ENCODE peak calls at places on chromosomes 3 and 15, in seven cellular contexts. One of them, this sample, is unnamed.

GRCh38 chr3:186241910-186242821 is 119.9 kb downstream of the DGKG start:
- DNase-seq in neuronal stem cell: peak
- DNase-seq in trophoblast cell: peak
- DNase-seq in IMR-90: peak
- DNase-seq in H1: peak
- DNase-seq in mesenchymal stem cell: peak
- DNase-seq in mesendoderm: peak
- DNase-seq in this sample: peak

GRCh38 chr3:142215111-142215510 is 10.3 kb downstream of the GK5 start:
- DNase-seq in H1: no peak
- DNase-seq in mesendoderm: no peak
- DNase-seq in mesenchymal stem cell: peak
- DNase-seq in neuronal stem cell: no peak
- DNase-seq in IMR-90: peak
- DNase-seq in trophoblast cell: no peak
- DNase-seq in this sample: no peak

GRCh38 chr3:196611761-196612483 is 27.6 kb upstream of the NRROS start:
- DNase-seq in H1: no peak
- DNase-seq in mesendoderm: peak
- DNase-seq in trophoblast cell: no peak
- DNase-seq in mesenchymal stem cell: no peak
- DNase-seq in IMR-90: no peak
- DNase-seq in neuronal stem cell: no peak
- DNase-seq in this sample: no peak

GRCh38 chr3:71724584-71725278 is 471 bp downstream of the EIF4E3 start:
- DNase-seq in mesenchymal stem cell: peak
- DNase-seq in neuronal stem cell: peak
- DNase-seq in trophoblast cell: no peak
- DNase-seq in mesendoderm: no peak
- DNase-seq in IMR-90: no peak
- DNase-seq in H1: no peak
- DNase-seq in this sample: no peak

GRCh38 chr3:196640501-196640968 is 1.0 kb downstream of the NRROS start:
- DNase-seq in neuronal stem cell: no peak
- DNase-seq in IMR-90: no peak
- DNase-seq in mesenchymal stem cell: no peak
- DNase-seq in trophoblast cell: no peak
- DNase-seq in H1: no peak
- DNase-seq in mesendoderm: no peak
- DNase-seq in this sample: no peak

GRCh38 chr3:133209871-133210550 is 171.8 kb downstream of the TMEM108 start:
- DNase-seq in mesendoderm: no peak
- DNase-seq in neuronal stem cell: no peak
- DNase-seq in IMR-90: peak
- DNase-seq in H1: no peak
- DNase-seq in mesenchymal stem cell: peak
- DNase-seq in trophoblast cell: no peak
- DNase-seq in this sample: no peak

GRCh38 chr3:194043516-194043915 is 92.4 kb upstream of the HES1 start:
- DNase-seq in trophoblast cell: no peak
- DNase-seq in mesenchymal stem cell: peak
- DNase-seq in mesendoderm: peak
- DNase-seq in H1: no peak
- DNase-seq in IMR-90: peak
- DNase-seq in neuronal stem cell: no peak
- DNase-seq in this sample: no peak

GRCh38 chr3:146160233-146160963 is 586 bp downstream of the PLOD2 start:
- DNase-seq in mesendoderm: peak
- DNase-seq in IMR-90: peak
- DNase-seq in H1: peak
- DNase-seq in mesenchymal stem cell: peak
- DNase-seq in neuronal stem cell: peak
- DNase-seq in trophoblast cell: peak
- DNase-seq in this sample: peak

GRCh38 chr15:48795901-48796300 is 15.0 kb downstream of the CEP152 start:
- DNase-seq in mesendoderm: peak
- DNase-seq in H1: no peak
- DNase-seq in IMR-90: no peak
- DNase-seq in mesenchymal stem cell: no peak
- DNase-seq in trophoblast cell: no peak
- DNase-seq in neuronal stem cell: no peak
- DNase-seq in this sample: no peak

GRCh38 chr3:172461530-172462138 is 13.4 kb upstream of the GHSR start:
- DNase-seq in mesenchymal stem cell: peak
- DNase-seq in neuronal stem cell: no peak
- DNase-seq in mesendoderm: peak
- DNase-seq in IMR-90: peak
- DNase-seq in trophoblast cell: no peak
- DNase-seq in H1: no peak
- DNase-seq in this sample: no peak

GRCh38 chr15:68526269-68526668 is 52.5 kb upstream of the CORO2B start:
- DNase-seq in trophoblast cell: no peak
- DNase-seq in neuronal stem cell: no peak
- DNase-seq in mesenchymal stem cell: no peak
- DNase-seq in IMR-90: peak
- DNase-seq in mesendoderm: no peak
- DNase-seq in H1: no peak
- DNase-seq in this sample: no peak

GRCh38 chr3:150379469-150379868 is 28.6 kb upstream of the TSC22D2 start:
- DNase-seq in mesenchymal stem cell: no peak
- DNase-seq in H1: no peak
- DNase-seq in trophoblast cell: no peak
- DNase-seq in mesendoderm: no peak
- DNase-seq in IMR-90: no peak
- DNase-seq in neuronal stem cell: no peak
- DNase-seq in this sample: no peak

GRCh38 chr3:126517986-126518778 is 609 bp upstream of the UROC1 start:
- DNase-seq in H1: no peak
- DNase-seq in trophoblast cell: no peak
- DNase-seq in neuronal stem cell: no peak
- DNase-seq in mesenchymal stem cell: no peak
- DNase-seq in mesendoderm: no peak
- DNase-seq in IMR-90: no peak
- DNase-seq in this sample: no peak

GRCh38 chr3:133940536-133940935 is 44.9 kb upstream of the RAB6B start:
- DNase-seq in IMR-90: no peak
- DNase-seq in H1: no peak
- DNase-seq in mesendoderm: no peak
- DNase-seq in trophoblast cell: no peak
- DNase-seq in mesenchymal stem cell: no peak
- DNase-seq in neuronal stem cell: no peak
- DNase-seq in this sample: peak

GRCh38 chr15:64522226-64522823 is 61.9 kb downstream of the ZNF609 start:
- DNase-seq in mesendoderm: no peak
- DNase-seq in IMR-90: no peak
- DNase-seq in H1: no peak
- DNase-seq in neuronal stem cell: no peak
- DNase-seq in trophoblast cell: no peak
- DNase-seq in mesenchymal stem cell: no peak
- DNase-seq in this sample: no peak

GRCh38 chr3:177596822-177597271 is 399.6 kb upstream of the TBL1XR1 start:
- DNase-seq in mesenchymal stem cell: no peak
- DNase-seq in mesendoderm: no peak
- DNase-seq in trophoblast cell: peak
- DNase-seq in IMR-90: no peak
- DNase-seq in neuronal stem cell: no peak
- DNase-seq in H1: no peak
- DNase-seq in this sample: no peak

GRCh38 chr3:143637133-143637532 is 211.1 kb downstream of the SLC9A9 start:
- DNase-seq in H1: no peak
- DNase-seq in mesenchymal stem cell: no peak
- DNase-seq in trophoblast cell: no peak
- DNase-seq in IMR-90: no peak
- DNase-seq in neuronal stem cell: no peak
- DNase-seq in mesendoderm: no peak
- DNase-seq in this sample: no peak

GRCh38 chr3:134357914-134358811 is 16.1 kb downstream of the AMOTL2 start:
- DNase-seq in H1: peak
- DNase-seq in mesenchymal stem cell: peak
- DNase-seq in trophoblast cell: peak
- DNase-seq in mesendoderm: peak
- DNase-seq in neuronal stem cell: peak
- DNase-seq in IMR-90: peak
- DNase-seq in this sample: peak

GRCh38 chr3:47646362-47646761 is 67.7 kb upstream of the CSPG5 start:
- DNase-seq in H1: no peak
- DNase-seq in trophoblast cell: no peak
- DNase-seq in IMR-90: peak
- DNase-seq in mesendoderm: no peak
- DNase-seq in mesenchymal stem cell: no peak
- DNase-seq in neuronal stem cell: no peak
- DNase-seq in this sample: no peak

GRCh38 chr15:96849501-96849900 is 519.0 kb downstream of the NR2F2 start:
- DNase-seq in mesenchymal stem cell: peak
- DNase-seq in mesendoderm: no peak
- DNase-seq in neuronal stem cell: no peak
- DNase-seq in trophoblast cell: no peak
- DNase-seq in IMR-90: peak
- DNase-seq in H1: no peak
- DNase-seq in this sample: no peak

GRCh38 chr15:74835312-74835823 is 7.6 kb downstream of the ULK3 start:
- DNase-seq in IMR-90: peak
- DNase-seq in mesendoderm: peak
- DNase-seq in H1: peak
- DNase-seq in trophoblast cell: peak
- DNase-seq in mesenchymal stem cell: peak
- DNase-seq in neuronal stem cell: no peak
- DNase-seq in this sample: peak

GRCh38 chr3:72811551-72811950 is 36.7 kb downstream of the SHQ1 start:
- DNase-seq in mesendoderm: peak
- DNase-seq in neuronal stem cell: no peak
- DNase-seq in mesenchymal stem cell: no peak
- DNase-seq in trophoblast cell: no peak
- DNase-seq in IMR-90: no peak
- DNase-seq in H1: no peak
- DNase-seq in this sample: no peak

DNA sequence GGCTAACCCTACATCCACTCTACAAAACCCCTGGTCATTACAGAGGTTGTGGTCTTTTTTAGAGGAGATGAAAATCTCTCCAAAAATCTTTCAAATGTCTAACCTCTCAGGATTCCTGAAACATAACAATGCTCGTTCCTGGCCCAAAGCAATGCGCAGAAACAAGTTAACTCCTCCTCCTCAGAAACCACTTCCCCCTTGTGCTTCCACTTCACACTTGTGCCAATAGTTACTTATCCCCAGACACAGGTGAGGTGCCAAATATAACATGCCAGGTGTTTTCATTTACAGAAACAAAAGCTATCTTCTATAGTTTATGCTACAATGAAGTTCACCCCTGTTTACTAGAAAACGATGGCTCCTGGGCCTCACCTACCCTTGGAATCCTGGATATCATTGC is 6.2 kb downstream of the NDUFAF1 start:
- DNase-seq in mesenchymal stem cell: no peak
- DNase-seq in IMR-90: no peak
- DNase-seq in mesendoderm: no peak
- DNase-seq in neuronal stem cell: no peak
- DNase-seq in trophoblast cell: no peak
- DNase-seq in H1: no peak
- DNase-seq in this sample: no peak
- H4K8ac ChIP-seq in mesenchymal stem cell: no peak
- H4K8ac ChIP-seq in IMR-90: no peak
- H4K8ac ChIP-seq in mesendoderm: no peak
- H4K8ac ChIP-seq in neuronal stem cell: no peak
- H4K8ac ChIP-seq in trophoblast cell: no peak
- H4K8ac ChIP-seq in H1: no peak
- H4K8ac ChIP-seq in this sample: no peak

DNA sequence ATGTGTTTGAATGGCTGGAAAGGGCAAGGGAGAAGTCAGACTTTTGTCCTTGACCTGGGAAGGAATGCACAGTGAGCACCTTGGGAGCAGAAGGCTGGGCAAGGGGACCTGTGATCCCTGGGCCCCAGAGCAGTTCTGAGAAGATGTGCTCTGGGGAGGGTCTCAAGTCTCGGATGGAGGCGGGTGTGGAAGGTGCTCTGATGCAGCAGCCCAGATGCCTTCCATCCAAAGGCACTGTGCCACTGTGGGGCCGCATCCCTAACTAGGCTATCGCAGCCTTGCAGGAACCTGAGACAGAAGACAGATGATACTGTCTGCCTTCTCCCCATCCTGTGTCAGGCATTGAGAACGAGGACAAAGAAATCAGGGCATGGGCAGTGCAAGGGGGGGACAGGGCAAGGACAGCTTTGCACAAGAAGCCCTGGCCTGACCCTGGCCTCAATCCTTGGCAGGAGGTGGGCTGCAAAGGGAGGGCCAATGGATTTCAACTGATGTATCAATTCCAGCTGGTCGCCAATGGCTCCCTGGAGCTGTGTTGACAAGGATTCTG is 14.6 kb upstream of the PRKCD start:
- DNase-seq in neuronal stem cell: no peak
- DNase-seq in H1: no peak
- DNase-seq in mesenchymal stem cell: no peak
- DNase-seq in trophoblast cell: no peak
- DNase-seq in IMR-90: no peak
- DNase-seq in mesendoderm: no peak
- DNase-seq in this sample: no peak
- H4K8ac ChIP-seq in neuronal stem cell: no peak
- H4K8ac ChIP-seq in H1: no peak
- H4K8ac ChIP-seq in mesenchymal stem cell: no peak
- H4K8ac ChIP-seq in trophoblast cell: no peak
- H4K8ac ChIP-seq in IMR-90: no peak
- H4K8ac ChIP-seq in mesendoderm: no peak
- H4K8ac ChIP-seq in this sample: no peak

GRCh38 chr3:33173672-33174071 is 44.9 kb downstream of the SUSD5 start:
- DNase-seq in mesenchymal stem cell: no peak
- DNase-seq in mesendoderm: no peak
- DNase-seq in neuronal stem cell: no peak
- DNase-seq in IMR-90: no peak
- DNase-seq in H1: no peak
- DNase-seq in trophoblast cell: no peak
- DNase-seq in this sample: no peak
- H4K8ac ChIP-seq in mesenchymal stem cell: no peak
- H4K8ac ChIP-seq in mesendoderm: no peak
- H4K8ac ChIP-seq in neuronal stem cell: no peak
- H4K8ac ChIP-seq in IMR-90: no peak
- H4K8ac ChIP-seq in H1: no peak
- H4K8ac ChIP-seq in trophoblast cell: no peak
- H4K8ac ChIP-seq in this sample: no peak

DNA sequence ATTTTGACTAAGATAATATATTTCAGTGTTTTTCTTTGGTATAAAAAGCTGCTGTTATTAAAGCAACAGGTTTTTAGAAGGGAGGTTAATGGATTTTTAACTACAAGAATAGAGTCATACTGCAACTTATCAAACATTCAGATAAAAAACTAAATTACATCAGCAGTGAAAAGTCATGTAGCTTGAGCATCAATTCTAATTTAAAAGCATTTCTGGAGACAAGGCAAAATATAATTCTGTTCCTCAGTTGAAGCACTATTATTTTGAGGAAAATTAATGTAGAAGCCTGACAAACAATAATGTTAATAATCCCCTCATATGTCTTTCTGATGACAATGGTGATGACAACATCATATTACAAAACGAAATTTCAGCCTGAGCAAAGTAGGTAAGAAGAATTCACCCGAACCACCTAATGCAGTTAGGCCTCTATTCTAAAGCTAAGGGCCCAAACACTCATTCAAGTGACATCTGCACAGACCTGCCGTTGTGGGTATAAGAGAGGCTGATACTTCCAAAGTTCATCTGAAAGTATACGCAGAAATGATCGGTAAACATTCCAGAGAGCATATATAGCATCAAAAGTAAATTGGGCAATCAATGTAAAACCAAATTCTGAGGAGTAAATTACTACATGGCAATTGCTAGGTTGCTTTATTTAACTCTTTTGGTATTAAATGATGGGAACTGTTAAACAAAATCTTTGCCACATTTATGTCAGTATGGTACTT is 12.8 kb upstream of the ROBO2 start:
- DNase-seq in mesenchymal stem cell: no peak
- DNase-seq in IMR-90: no peak
- DNase-seq in trophoblast cell: no peak
- DNase-seq in mesendoderm: no peak
- DNase-seq in H1: no peak
- DNase-seq in neuronal stem cell: no peak
- DNase-seq in this sample: no peak
- H4K8ac ChIP-seq in mesenchymal stem cell: no peak
- H4K8ac ChIP-seq in IMR-90: no peak
- H4K8ac ChIP-seq in trophoblast cell: no peak
- H4K8ac ChIP-seq in mesendoderm: no peak
- H4K8ac ChIP-seq in H1: no peak
- H4K8ac ChIP-seq in neuronal stem cell: no peak
- H4K8ac ChIP-seq in this sample: no peak